ENCODE peak calls at places on chromosomes 3 and 15, in eight cellular contexts. P, L, M, A, H, X, R and Q are unnamed samples.

GRCh38 chr3:57160731-57161086 is 4.4 kb downstream of the IL17RD start:
- DNase-seq in P (no peak), L (no peak), M (no peak), A (no peak), H (no peak), X (no peak), R (no peak), Q (no peak)

GRCh38 chr3:177724020-177724638 is 526.8 kb upstream of the TBL1XR1 start:
- DNase-seq in P (no peak), L (no peak), M (no peak), A (no peak), H (no peak), X (no peak), R (peak), Q (no peak)

GRCh38 chr15:57662091-57662744 is 44.3 kb upstream of the POLR2M start:
- DNase-seq in P (no peak), L (no peak), M (no peak), A (no peak), H (no peak), X (no peak), R (peak), Q (no peak)

GRCh38 chr3:129469026-129469425 is 29.0 kb downstream of the IFT122 start:
- DNase-seq in P (no peak), L (no peak), M (no peak), A (no peak), H (no peak), X (no peak), R (peak), Q (no peak)

GRCh38 chr15:59366368-59367021 is 6.2 kb downstream of the MYO1E start:
- DNase-seq in P (no peak), L (no peak), M (no peak), A (peak), H (no peak), X (no peak), R (no peak), Q (no peak)

GRCh38 chr3:38164136-38164965 is 986 bp upstream of the OXSR1 start:
- DNase-seq in P (no peak), L (no peak), M (no peak), A (no peak), H (no peak), X (no peak), R (no peak), Q (no peak)

GRCh38 chr3:51817375-51817774 is 38.3 kb upstream of the IQCF6 start:
- DNase-seq in P (no peak), L (no peak), M (no peak), A (no peak), H (no peak), X (no peak), R (no peak), Q (no peak)

GRCh38 chr3:119794971-119795612 is 13.2 kb downstream of the NR1I2 start:
- DNase-seq in P (no peak), L (peak), M (peak), A (peak), H (no peak), X (no peak), R (peak), Q (no peak)

GRCh38 chr3:52529376-52530333 is 4.0 kb downstream of the NT5DC2 start:
- DNase-seq in P (no peak), L (no peak), M (no peak), A (peak), H (no peak), X (peak), R (peak), Q (no peak)

GRCh38 chr3:101676219-101676764 is 640 bp downstream of the ZBTB11 start:
- DNase-seq in P (peak), L (peak), M (peak), A (peak), H (peak), X (peak), R (peak), Q (peak)

GRCh38 chr15:98651581-98652220 is 3.4 kb downstream of the IGF1R start:
- DNase-seq in P (no peak), L (no peak), M (no peak), A (peak), H (no peak), X (peak), R (no peak), Q (no peak)
- TF ChIP-seq CTCF in P (no peak), L (no peak), M (no peak), A (no peak), H (no peak), X (no peak), R (no peak), Q (no peak)

GRCh38 chr15:32667321-32667720 is 25.8 kb downstream of the SCG5 start:
- DNase-seq in P (no peak), L (no peak), M (no peak), A (no peak), H (no peak), X (no peak), R (no peak), Q (no peak)
- TF ChIP-seq CTCF in P (no peak), L (no peak), M (no peak), A (no peak), H (no peak), X (no peak), R (no peak), Q (no peak)

GRCh38 chr3:171168551-171168950 is 142.0 kb upstream of the SLC2A2 start:
- DNase-seq in P (no peak), L (no peak), M (no peak), A (no peak), H (no peak), X (no peak), R (no peak), Q (no peak)

GRCh38 chr3:171169443-171169842 is 142.9 kb upstream of the SLC2A2 start:
- DNase-seq in P (no peak), L (no peak), M (no peak), A (no peak), H (no peak), X (no peak), R (no peak), Q (no peak)

GRCh38 chr3:171169866-171170265 is 143.3 kb upstream of the SLC2A2 start:
- DNase-seq in P (no peak), L (no peak), M (no peak), A (no peak), H (no peak), X (no peak), R (no peak), Q (no peak)

GRCh38 chr3:171165986-171166385 is 139.5 kb upstream of the SLC2A2 start:
- DNase-seq in P (no peak), L (no peak), M (no peak), A (no peak), H (no peak), X (no peak), R (no peak), Q (no peak)

DNA sequence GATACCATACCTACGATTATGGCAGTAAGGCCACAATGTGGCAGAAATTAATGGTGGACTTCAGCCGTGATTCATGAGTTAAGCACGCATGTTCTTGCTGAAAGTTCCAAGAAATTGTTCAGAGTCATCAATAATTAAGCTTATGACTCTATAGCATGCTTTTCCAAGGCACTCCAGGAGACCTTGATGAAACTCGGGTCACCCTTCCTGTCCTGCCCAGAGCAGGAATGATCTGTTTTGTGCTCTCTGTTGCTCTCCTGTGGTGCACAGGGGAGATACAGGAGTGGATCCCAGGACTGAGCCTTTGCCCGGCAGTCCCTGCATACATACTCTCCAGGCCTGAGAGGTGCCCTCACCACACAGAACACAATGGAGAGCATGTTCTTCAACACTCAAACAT is 141.6 kb upstream of the SLC2A2 start:
- DNase-seq in P (no peak), L (peak), M (peak), A (peak), H (no peak), X (peak), R (no peak), Q (peak)
- TF ChIP-seq CTCF in P (peak), L (no peak), M (peak), A (peak), H (peak), X (peak), R (no peak), Q (peak)

GRCh38 chr3:139893264-139893962 is 41.6 kb upstream of the CLSTN2 start:
- DNase-seq in P (no peak), L (no peak), M (no peak), A (peak), H (no peak), X (no peak), R (no peak), Q (no peak)
- TF ChIP-seq CTCF in P (no peak), L (no peak), M (no peak), A (no peak), H (no peak), X (no peak), R (no peak), Q (no peak)

GRCh38 chr3:132199451-132199850 is 117.8 kb upstream of the ACP3 start:
- DNase-seq in P (no peak), L (no peak), M (no peak), A (no peak), H (no peak), X (no peak), R (no peak), Q (no peak)

GRCh38 chr3:132198601-132199000 is 118.6 kb upstream of the ACP3 start:
- DNase-seq in P (no peak), L (no peak), M (no peak), A (no peak), H (no peak), X (no peak), R (no peak), Q (no peak)

GRCh38 chr3:132209860-132210259 is 107.3 kb upstream of the ACP3 start:
- DNase-seq in P (no peak), L (no peak), M (no peak), A (no peak), H (no peak), X (no peak), R (no peak), Q (no peak)

GRCh38 chr3:132205609-132206008 is 111.6 kb upstream of the ACP3 start:
- DNase-seq in P (no peak), L (no peak), M (no peak), A (no peak), H (no peak), X (no peak), R (no peak), Q (no peak)

GRCh38 chr3:132203889-132204596 is 113.2 kb upstream of the ACP3 start:
- DNase-seq in P (no peak), L (no peak), M (no peak), A (no peak), H (no peak), X (no peak), R (no peak), Q (no peak)
- TF ChIP-seq CTCF in P (no peak), L (no peak), M (no peak), A (no peak), H (no peak), X (no peak), R (no peak), Q (no peak)

DNA sequence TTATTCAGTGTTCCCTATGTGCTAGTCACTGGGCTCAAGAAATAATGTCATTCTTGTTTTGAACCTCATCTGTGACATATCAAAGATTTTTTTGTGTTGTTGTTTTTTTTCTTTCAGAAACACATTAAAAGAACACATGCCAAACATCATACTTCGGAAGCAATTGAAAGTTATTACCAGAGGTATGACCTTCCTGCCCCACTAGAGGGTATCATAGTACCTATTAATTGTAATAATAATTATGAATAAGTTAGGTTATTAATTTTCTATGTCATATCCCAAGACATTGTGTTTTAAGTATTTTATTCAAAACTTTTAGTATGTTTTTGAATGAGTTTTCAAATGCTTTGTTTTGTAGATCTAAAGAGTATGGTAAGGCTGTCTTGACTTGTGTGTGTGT is 65.7 kb downstream of the CDIN1 start:
- DNase-seq in P (no peak), L (no peak), M (no peak), A (peak), H (no peak), X (peak), R (no peak), Q (no peak)
- TF ChIP-seq CTCF in P (no peak), L (no peak), M (peak), A (peak), H (peak), X (peak), R (no peak), Q (peak)